ENCODE peak calls at places on chromosomes 2 and 18, in six cellular contexts. V is body of pancreas; I is CD8-positive, alpha-beta T cell; D is left lung; B is upper lobe of left lung; W is upper lobe of right lung. P is an unnamed sample. For H3K9me3, the result is how much of the 10 kb centered on the place peaks cover.

GRCh38 chr2:76793647-76794334 is 728.4 kb downstream of the LRRTM4 start:
- ATAC-seq in V (peak), I (no peak), D (no peak), B (no peak), W (no peak), P (no peak)

GRCh38 chr2:152962446-152962845 is 244.0 kb downstream of the ARL6IP6 start:
- ATAC-seq in V (no peak), I (no peak), D (no peak), B (no peak), W (no peak), P (no peak)

GRCh38 chr18:58297198-58297597 is 253.2 kb downstream of the NEDD4L start:
- ATAC-seq in V (no peak), I (no peak), D (peak), B (no peak), W (no peak), P (no peak)

GRCh38 chr2:95260028-95261023 is 13.9 kb upstream of the PROM2 start:
- ATAC-seq in V (no peak), I (no peak), D (peak), B (no peak), W (peak), P (no peak)

GRCh38 chr2:239727776-239728600 is 297.2 kb downstream of the NDUFA10 start:
- ATAC-seq in V (no peak), I (no peak), D (no peak), B (no peak), W (no peak), P (no peak)

GRCh38 chr2:98768765-98769476 is 38.0 kb upstream of the MGAT4A start:
- ATAC-seq in V (peak), I (no peak), D (peak), B (no peak), W (peak), P (no peak)

GRCh38 chr2:25814681-25815080 is 63.6 kb downstream of the ASXL2 start:
- ATAC-seq in V (no peak), I (no peak), D (no peak), B (no peak), W (no peak), P (no peak)

GRCh38 chr18:10252494-10252893 is 201.9 kb upstream of the APCDD1 start:
- ATAC-seq in V (no peak), I (no peak), D (no peak), B (no peak), W (no peak), P (no peak)

GRCh38 chr18:76450912-76451421 is 44.1 kb downstream of the ZNF516 start:
- ATAC-seq in V (peak), I (peak), D (peak), B (peak), W (peak), P (peak)

GRCh38 chr2:222318026-222318711 is 19.4 kb upstream of the PAX3 start:
- ATAC-seq in V (peak), I (peak), D (peak), B (peak), W (peak), P (peak)

GRCh38 chr18:14958701-14959100 is 210.7 kb downstream of the ANKRD30B start:
- ATAC-seq in V (no peak), I (no peak), D (no peak), B (no peak), W (no peak), P (no peak)

GRCh38 chr2:127506502-127506901 is 19.8 kb downstream of the IWS1 start:
- ATAC-seq in V (no peak), I (no peak), D (peak), B (no peak), W (peak), P (no peak)

GRCh38 chr2:65746919-65747678 is 314.7 kb upstream of the SPRED2 start:
- ATAC-seq in V (no peak), I (no peak), D (no peak), B (no peak), W (peak), P (no peak)

GRCh38 chr2:58432491-58433166 is 191.5 kb upstream of the FANCL start:
- ATAC-seq in V (no peak), I (no peak), D (no peak), B (no peak), W (no peak), P (no peak)

GRCh38 chr2:187576906-187577305 is 22.7 kb upstream of the TFPI start:
- ATAC-seq in V (no peak), I (no peak), D (no peak), B (no peak), W (no peak), P (no peak)

GRCh38 chr2:222548997-222549396 is 106.9 kb downstream of the FARSB start:
- ATAC-seq in V (no peak), I (no peak), D (no peak), B (no peak), W (no peak), P (no peak)

GRCh38 chr2:100870652-100871531 is 51.0 kb downstream of the NPAS2 start:
- ATAC-seq in V (no peak), I (no peak), D (no peak), B (no peak), W (peak), P (no peak)

GRCh38 chr2:98884658-98885057 is 51.4 kb downstream of the CRACDL start:
- ATAC-seq in V (peak), I (no peak), D (no peak), B (no peak), W (no peak), P (no peak)

GRCh38 chr2:26245810-26246209 is 1.1 kb downstream of the HADHB start:
- ATAC-seq in V (no peak), I (no peak), D (peak), B (no peak), W (no peak), P (no peak)

GRCh38 chr2:219109468-219109867 is 48.7 kb upstream of the IHH start:
- ATAC-seq in V (no peak), I (peak), D (peak), B (peak), W (peak), P (no peak)

GRCh38 chr2:42794271-42795046 is 2.1 kb upstream of the HAAO start:
- ATAC-seq in V (peak), I (no peak), D (no peak), B (no peak), W (no peak), P (no peak)
- TF ChIP-seq CTCF in V (peak), I (no peak), D (no peak), B (no peak), W (peak), P (no peak)

GRCh38 chr18:36676629-36677028 is 152.2 kb downstream of the TPGS2 start:
- ATAC-seq in V (no peak), I (no peak), D (no peak), B (no peak), W (no peak), P (no peak)

GRCh38 chr18:36668349-36668748 is 160.5 kb downstream of the TPGS2 start:
- ATAC-seq in V (no peak), I (no peak), D (no peak), B (no peak), W (no peak), P (no peak)

GRCh38 chr18:36675076-36675475 is 153.7 kb downstream of the TPGS2 start:
- ATAC-seq in V (no peak), I (no peak), D (no peak), B (no peak), W (no peak), P (no peak)

GRCh38 chr18:36673452-36673851 is 155.3 kb downstream of the TPGS2 start:
- ATAC-seq in V (no peak), I (no peak), D (no peak), B (no peak), W (no peak), P (no peak)

DNA sequence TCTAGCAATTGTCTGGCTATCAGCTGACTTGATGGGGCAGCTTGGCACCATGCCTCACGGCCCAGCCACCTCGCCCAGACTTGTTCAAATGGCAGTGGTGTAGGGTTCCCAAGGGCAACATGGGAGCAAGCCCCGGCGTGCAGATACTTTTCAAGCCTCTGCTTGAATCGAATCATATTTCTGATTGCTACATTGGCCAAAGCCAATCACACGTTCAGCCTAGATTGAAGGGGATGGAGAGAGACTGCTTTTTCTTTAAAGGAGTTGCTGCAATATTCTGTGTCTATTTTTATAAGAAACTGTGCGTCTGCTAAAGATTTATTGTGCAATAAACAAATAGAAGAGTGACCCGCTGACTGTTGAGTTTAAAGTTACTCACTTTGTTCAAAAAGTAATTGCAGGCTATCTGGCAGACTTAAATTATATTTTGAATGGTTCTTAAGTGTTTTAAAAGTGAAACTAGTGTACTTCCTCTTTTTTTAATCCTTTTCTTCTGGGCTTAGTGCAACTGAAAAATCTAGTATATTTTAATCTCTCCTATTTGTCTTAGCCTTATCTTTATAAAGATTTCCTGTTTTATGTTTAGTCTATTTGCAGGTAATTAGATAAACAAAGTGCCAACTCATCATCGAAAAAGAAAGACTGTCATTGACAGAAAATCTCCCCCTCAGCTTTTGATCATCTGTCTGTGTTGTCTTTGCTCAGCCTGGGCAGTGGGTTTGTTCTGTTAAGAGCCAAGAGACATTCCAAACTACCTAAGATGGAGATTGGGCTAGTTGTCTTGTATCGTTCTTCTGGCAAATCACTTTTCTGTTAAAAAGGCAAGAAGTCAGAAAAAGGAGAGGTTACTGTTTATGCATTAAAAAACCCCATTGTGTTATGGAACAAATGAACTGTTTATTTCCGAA is 156.1 kb downstream of the TPGS2 start:
- ATAC-seq in V (no peak), I (no peak), D (peak), B (no peak), W (peak), P (peak)
- H3K27ac ChIP-seq in V (no peak), I (no peak), D (peak), B (no peak), W (peak), P (peak)

GRCh38 chr2:12858786-12859185 is 142.1 kb downstream of the TRIB2 start:
- ATAC-seq in V (no peak), I (no peak), D (no peak), B (no peak), W (no peak), P (no peak)

GRCh38 chr2:12855508-12855907 is 138.8 kb downstream of the TRIB2 start:
- ATAC-seq in V (no peak), I (no peak), D (no peak), B (no peak), W (no peak), P (no peak)

GRCh38 chr2:12861344-12861942 is 144.7 kb downstream of the TRIB2 start:
- ATAC-seq in V (no peak), I (no peak), D (no peak), B (no peak), W (no peak), P (peak)

GRCh38 chr2:12856934-12857660 is 140.4 kb downstream of the TRIB2 start:
- ATAC-seq in V (no peak), I (peak), D (peak), B (no peak), W (peak), P (no peak)

GRCh38 chr2:12857891-12858290 is 141.2 kb downstream of the TRIB2 start:
- ATAC-seq in V (no peak), I (no peak), D (no peak), B (no peak), W (no peak), P (no peak)
- H3K9me3 ChIP-seq in V (under half), I (under half), D (under half), B (under half), W (under half), P (under half)

GRCh38 chr2:12739721-12740254 is 23.1 kb downstream of the TRIB2 start:
- ATAC-seq in V (no peak), I (no peak), D (no peak), B (no peak), W (no peak), P (no peak)
- TF ChIP-seq CTCF in V (no peak), I (no peak), D (no peak), B (no peak), W (no peak), P (no peak)

GRCh38 chr2:159695798-159696448 is 16.4 kb upstream of the MARCHF7 start:
- ATAC-seq in V (no peak), I (no peak), D (no peak), B (no peak), W (peak), P (no peak)

DNA sequence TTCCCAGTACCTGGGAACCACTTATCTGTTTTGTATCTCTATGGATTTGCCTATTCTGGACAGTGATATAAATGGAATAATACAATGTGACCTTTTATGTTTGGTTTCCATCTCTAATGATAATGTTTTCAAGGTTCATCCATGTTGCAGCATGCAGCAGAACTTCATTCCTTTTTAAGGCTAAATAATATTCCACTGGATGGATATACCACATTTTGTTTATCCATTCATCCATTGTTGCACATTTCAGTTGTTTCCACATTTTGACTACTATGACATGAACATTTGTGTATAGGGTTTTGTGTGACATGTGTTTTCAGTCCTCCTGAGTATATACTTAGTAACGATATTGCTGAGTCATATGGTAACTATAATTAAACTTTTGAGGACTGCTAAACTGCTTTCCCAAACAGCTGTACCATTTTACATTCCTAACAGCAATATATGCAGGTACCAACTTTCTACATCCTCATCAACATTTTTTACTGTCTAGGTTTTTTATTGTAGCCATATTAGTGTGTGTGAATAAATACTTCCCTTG is 17.7 kb upstream of the MARCHF7 start:
- ATAC-seq in V (no peak), I (no peak), D (no peak), B (no peak), W (no peak), P (no peak)
- H3K27ac ChIP-seq in V (no peak), I (no peak), D (no peak), B (no peak), W (no peak), P (no peak)

DNA sequence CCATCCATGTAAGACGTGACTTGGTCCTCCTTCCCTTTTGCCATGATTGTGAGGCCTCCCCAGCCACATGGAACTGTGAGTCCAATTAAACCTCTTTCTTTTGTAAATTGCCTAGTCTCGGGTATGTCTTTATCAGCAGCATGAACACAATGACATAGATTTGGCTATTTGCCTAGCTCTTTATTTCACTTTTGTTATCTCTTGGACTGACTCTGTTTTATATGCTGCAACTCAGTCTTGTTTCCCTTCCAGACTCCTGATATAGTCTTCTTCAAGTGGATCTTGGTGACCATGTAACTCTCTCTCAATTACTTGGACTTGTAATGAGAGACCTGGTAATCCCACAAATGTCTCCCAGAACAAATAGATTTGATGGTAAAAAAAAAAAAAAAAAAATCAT is 627.6 kb downstream of the CCDC85A start:
- ATAC-seq in V (no peak), I (no peak), D (no peak), B (no peak), W (no peak), P (no peak)
- H3K9me3 ChIP-seq in V (under half), I (under half), D (under half), B (under half), W (under half), P (under half)

DNA sequence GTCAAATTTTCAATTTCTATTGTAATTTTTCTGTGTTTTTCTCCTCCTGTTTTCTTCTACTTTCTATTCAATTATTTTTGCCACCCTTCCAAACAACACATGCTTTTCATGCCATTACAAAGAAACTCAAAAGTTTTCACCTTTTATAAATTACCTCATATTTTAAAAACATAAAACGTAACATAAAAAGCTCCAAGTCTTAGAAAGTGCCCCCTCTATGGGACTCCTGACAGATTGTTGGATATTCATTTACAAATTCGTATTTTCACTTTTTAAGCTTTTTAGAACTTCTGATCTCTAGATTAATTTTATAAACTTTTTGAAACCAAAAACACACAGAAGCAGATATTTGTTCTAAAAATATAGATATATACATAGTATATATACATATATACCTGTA is 1.6 kb downstream of the COL5A2 start:
- ATAC-seq in V (no peak), I (no peak), D (no peak), B (no peak), W (no peak), P (no peak)
- TF ChIP-seq CTCF in V (no peak), I (no peak), D (no peak), B (no peak), W (peak), P (peak)

DNA sequence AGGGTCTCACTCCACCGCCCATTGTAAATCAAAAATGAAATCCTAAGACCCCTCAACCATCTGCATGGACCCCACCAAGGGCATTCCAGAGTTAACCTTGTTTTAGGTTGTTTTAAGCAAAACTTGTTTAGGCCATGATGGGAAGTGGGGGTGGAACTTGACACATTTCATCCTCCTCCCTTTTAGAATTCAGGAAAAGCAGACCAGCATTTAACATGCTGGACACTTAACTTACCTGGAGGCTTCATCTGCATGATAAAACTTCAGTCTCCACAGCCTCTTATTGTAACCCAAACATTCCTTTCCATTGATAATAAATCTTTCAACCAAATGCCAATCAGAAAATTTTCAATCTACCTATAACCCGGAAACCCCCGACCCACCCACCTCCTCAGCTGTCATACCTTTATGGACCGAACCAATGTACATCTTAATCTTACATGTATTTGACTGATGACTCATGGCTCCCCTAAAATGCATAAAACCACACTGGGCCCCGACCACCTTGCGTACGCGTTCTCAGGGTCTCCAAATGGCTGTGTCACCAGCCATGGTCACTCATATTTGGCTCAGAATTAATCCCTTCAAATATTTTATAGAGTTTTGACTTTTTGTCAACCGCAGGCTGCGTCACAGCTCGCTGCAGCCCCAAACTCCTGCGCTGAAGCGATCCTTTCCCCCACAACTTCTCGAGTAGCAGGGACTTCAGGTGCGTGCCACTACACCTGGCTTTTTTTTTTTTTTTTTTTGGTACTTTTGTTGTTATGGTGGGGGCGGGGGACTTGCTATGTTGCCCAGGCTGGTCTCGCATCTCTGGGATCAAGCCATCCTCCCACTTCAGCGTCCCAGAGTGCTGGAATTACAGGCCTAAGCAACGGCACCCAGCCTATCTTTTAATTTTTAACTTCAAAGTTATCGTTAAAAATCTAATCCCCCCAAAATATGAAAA is 917 bp downstream of the MPPE1 start:
- ATAC-seq in V (no peak), I (no peak), D (no peak), B (no peak), W (no peak), P (no peak)
- H3K27ac ChIP-seq in V (peak), I (peak), D (peak), B (peak), W (no peak), P (peak)

P was measured in gastroesophageal sphincter.